ENCODE peak calls at places on chromosomes 7 and 10, in ten cellular contexts. H, I, Y, D, N, V, G, O, L and W are unnamed samples.

GRCh38 chr7:102985176-102985783 is 72.5 kb downstream of the LRRC17 start:
- DNase-seq in H (peak; percentile 57), I (peak; percentile 31), Y (no peak), D (no peak), N (no peak), V (no peak), G (no peak), O (no peak), L (no peak), W (no peak)

GRCh38 chr7:143396182-143396581 is 12.5 kb downstream of the EPHA1 start:
- DNase-seq in H (no peak), I (no peak), Y (no peak), D (no peak), N (no peak), V (no peak), G (peak; percentile 44), O (no peak), L (no peak), W (no peak)

GRCh38 chr7:98772242-98772603 is 97.6 kb downstream of the TMEM130 start:
- DNase-seq in H (no peak), I (no peak), Y (no peak), D (peak; percentile 47), N (no peak), V (no peak), G (no peak), O (no peak), L (no peak), W (no peak)

GRCh38 chr7:31340603-31341002 is at the start of gene NEUROD6:
- DNase-seq in H (no peak), I (no peak), Y (no peak), D (no peak), N (no peak), V (no peak), G (no peak), O (no peak), L (no peak), W (no peak)

GRCh38 chr7:156747718-156748117 is 107.1 kb downstream of the RNF32 start:
- DNase-seq in H (no peak), I (no peak), Y (no peak), D (no peak), N (no peak), V (no peak), G (no peak), O (no peak), L (no peak), W (no peak)

GRCh38 chr7:39096220-39096619 is 118.5 kb downstream of the POU6F2 start:
- DNase-seq in H (no peak), I (no peak), Y (no peak), D (no peak), N (no peak), V (no peak), G (no peak), O (no peak), L (no peak), W (no peak)

GRCh38 chr7:64099656-64100531 is 54.7 kb downstream of the ZNF727 start:
- DNase-seq in H (no peak), I (no peak), Y (no peak), D (no peak), N (no peak), V (no peak), G (no peak), O (no peak), L (no peak), W (no peak)

GRCh38 chr7:37705976-37706375 is 22.4 kb downstream of the GPR141 start:
- DNase-seq in H (no peak), I (no peak), Y (no peak), D (no peak), N (no peak), V (no peak), G (no peak), O (no peak), L (no peak), W (no peak)

GRCh38 chr7:16421333-16422099 is at the start of gene CRPPA:
- DNase-seq in H (peak; percentile 21), I (peak; percentile 39), Y (peak; percentile 11), D (no peak), N (no peak), V (peak; percentile 30), G (peak; percentile 84), O (peak; percentile 56), L (peak; percentile 46), W (peak; percentile 37)

GRCh38 chr10:89352039-89352597 is 24.3 kb downstream of the IFIT3 start:
- DNase-seq in H (peak; percentile 98), I (peak; percentile 95), Y (peak; percentile 24), D (peak; percentile 41), N (peak; percentile 84), V (no peak), G (no peak), O (no peak), L (peak; percentile 95), W (peak; percentile 32)

GRCh38 chr7:101953248-101953819 is 135.9 kb downstream of the CUX1 start:
- DNase-seq in H (peak; percentile 92), I (peak; percentile 97), Y (peak; percentile 79), D (peak; percentile 63), N (no peak), V (peak; percentile 84), G (no peak), O (peak; percentile 37), L (no peak), W (peak; percentile 73)

GRCh38 chr7:99308461-99309074 is 17.1 kb upstream of the ARPC1A start:
- DNase-seq in H (peak; percentile 70), I (peak; percentile 14), Y (no peak), D (no peak), N (no peak), V (no peak), G (peak; percentile 30), O (no peak), L (no peak), W (no peak)

GRCh38 chr10:114284346-114285071 is 45.5 kb downstream of the VWA2 start:
- DNase-seq in H (no peak), I (no peak), Y (no peak), D (no peak), N (peak; percentile 12), V (no peak), G (no peak), O (no peak), L (no peak), W (no peak)

DNA sequence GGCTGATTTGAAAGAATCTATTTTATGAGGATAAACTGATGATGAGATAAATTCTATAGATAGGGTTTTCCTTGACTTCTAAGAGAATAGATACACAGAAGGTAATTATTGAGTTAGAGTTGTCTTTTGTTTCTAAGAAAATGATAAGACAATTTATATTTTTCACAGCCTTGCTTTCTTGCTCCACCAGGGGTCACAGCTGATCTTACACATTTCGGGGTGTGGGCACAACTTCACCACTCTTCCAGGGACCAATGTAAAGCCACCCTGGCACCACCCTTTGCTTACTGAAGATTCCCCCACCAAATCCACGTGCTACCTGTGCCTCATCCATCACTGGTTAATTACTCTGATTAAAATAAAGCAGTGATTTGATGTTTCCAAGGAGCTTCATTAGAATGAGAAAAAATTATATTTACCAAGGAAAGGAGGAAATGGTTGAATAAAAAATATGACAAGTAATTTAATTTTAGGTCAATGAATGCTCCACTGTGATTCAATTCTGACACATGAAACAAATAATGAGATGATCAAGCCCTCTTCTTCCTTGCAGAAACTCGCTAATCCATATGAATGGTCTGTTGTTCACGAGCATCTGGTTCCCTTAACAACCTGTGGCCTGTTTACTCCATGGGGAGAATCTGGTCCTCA is 177.3 kb upstream of the TNS3 start:
- DNase-seq in H (no peak), I (peak; percentile 35), Y (no peak), D (no peak), N (no peak), V (no peak), G (no peak), O (no peak), L (no peak), W (no peak)
- TF ChIP-seq CTCF in H (no peak), I (peak; percentile 33), Y (no peak), D (peak; percentile 23), N (no peak), V (no peak), G (peak; percentile 38), O (no peak), L (peak; percentile 34), W (no peak)

DNA sequence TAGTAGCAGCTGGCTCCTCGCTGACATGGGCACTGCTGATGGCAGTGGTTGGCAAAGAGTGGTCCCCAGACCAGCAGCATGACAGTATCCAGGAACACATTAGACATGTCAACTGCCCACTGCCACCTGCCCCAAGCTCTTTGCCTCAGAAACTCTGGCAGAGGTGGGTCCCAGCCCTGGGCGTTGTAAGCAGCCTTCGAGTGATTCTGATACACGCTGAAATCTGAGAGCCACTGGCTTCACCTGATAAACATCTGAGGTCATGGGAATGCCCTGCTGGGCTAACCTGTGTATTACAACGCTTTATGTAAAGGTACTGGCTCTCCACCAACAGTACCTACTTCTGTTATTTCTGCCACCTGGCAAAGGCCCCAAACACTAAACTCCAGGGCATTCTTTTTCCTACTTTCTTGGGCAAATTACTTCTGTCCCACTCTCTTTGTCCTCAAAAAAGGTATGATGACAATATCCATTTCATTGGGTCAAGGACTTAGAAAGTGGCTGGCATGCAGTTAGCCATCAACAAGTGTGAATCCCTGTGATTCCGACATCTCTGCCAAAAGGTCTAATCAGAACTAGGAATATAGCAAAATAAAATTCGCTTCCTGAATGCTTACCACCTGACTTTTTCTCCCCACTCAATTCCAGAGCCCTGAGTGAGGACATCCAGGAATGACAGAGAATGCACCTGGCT is 9.2 kb downstream of the SGMS1 start:
- DNase-seq in H (no peak), I (no peak), Y (peak; percentile 35), D (peak; percentile 3), N (no peak), V (no peak), G (peak; percentile 88), O (no peak), L (no peak), W (no peak)
- TF ChIP-seq CTCF in H (no peak), I (no peak), Y (no peak), D (peak; percentile 55), N (no peak), V (no peak), G (peak; percentile 73), O (peak; percentile 7), L (peak; percentile 39), W (peak; percentile 4)

DNA sequence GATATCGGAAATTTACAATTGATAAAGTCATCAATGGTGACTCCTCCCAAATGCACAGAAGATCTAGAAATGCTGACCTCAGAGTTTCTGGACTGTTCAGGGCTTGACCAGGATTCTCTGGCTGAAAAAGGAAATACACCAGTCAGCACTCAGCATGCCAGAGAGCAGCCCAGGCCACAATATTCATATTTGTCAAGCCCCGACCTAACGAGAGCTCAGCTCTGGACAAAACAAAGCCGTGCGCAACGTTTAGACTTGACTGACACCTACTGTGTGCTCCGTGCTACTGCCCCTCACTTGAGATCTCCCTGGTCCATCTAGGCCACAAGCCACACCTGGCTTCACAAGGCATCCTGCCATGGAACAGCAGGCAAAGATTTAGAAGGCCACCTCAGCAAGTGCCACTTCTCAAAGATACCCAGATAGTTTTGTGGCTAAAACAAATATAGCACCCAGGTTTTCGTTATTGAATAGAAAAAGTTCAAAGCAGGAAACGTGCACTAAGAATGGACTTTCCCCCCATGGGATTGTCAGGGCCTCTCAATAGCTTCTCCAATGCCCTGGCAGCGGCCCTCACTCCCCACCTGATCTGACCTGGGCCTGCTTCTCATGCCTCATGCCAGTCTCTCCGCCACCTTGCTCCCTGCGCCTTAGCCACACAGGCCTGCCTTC is 218.3 kb downstream of the FAM107B start:
- DNase-seq in H (peak; percentile 23), I (no peak), Y (peak; percentile 69), D (no peak), N (no peak), V (peak; percentile 67), G (peak; percentile 75), O (no peak), L (no peak), W (peak; percentile 47)
- TF ChIP-seq CTCF in H (peak; percentile 10), I (no peak), Y (peak; percentile 39), D (peak; percentile 65), N (no peak), V (peak; percentile 44), G (peak; percentile 70), O (no peak), L (peak; percentile 27), W (peak; percentile 68)

GRCh38 chr10:69407621-69408301 is 9.0 kb downstream of the TACR2 start:
- DNase-seq in H (no peak), I (no peak), Y (no peak), D (no peak), N (no peak), V (no peak), G (peak; percentile 80), O (no peak), L (no peak), W (peak; percentile 50)
- TF ChIP-seq CTCF in H (peak; percentile 17), I (peak; percentile 29), Y (no peak), D (peak; percentile 45), N (no peak), V (no peak), G (peak; percentile 66), O (no peak), L (peak; percentile 45), W (no peak)